ENCODE peak calls at places on chromosome X, in four cellular contexts. One of them, this sample, is unnamed.

GRCh38 chrX:39691724-39692123 is 406.0 kb downstream of the BCOR start:
- DNase-seq in colonic mucosa: no peak
- DNase-seq in A549: no peak
- DNase-seq in amygdala: no peak
- DNase-seq in this sample: no peak

GRCh38 chrX:122565952-122566351 is 618.1 kb upstream of the GRIA3 start:
- DNase-seq in colonic mucosa: no peak
- DNase-seq in A549: peak
- DNase-seq in amygdala: no peak
- DNase-seq in this sample: no peak

GRCh38 chrX:5113128-5113527 is 1115.5 kb downstream of the NLGN4X start:
- DNase-seq in colonic mucosa: no peak
- DNase-seq in A549: peak
- DNase-seq in amygdala: no peak
- DNase-seq in this sample: no peak

GRCh38 chrX:47187106-47187677 is 6.4 kb upstream of the UBA1 start:
- DNase-seq in colonic mucosa: no peak
- DNase-seq in A549: no peak
- DNase-seq in amygdala: no peak
- DNase-seq in this sample: no peak

GRCh38 chrX:53356186-53356585 is 66.3 kb downstream of the SMC1A start:
- DNase-seq in colonic mucosa: no peak
- DNase-seq in A549: peak
- DNase-seq in amygdala: no peak
- DNase-seq in this sample: no peak

GRCh38 chrX:107672955-107673378 is 44.7 kb downstream of the PRPS1 start:
- DNase-seq in colonic mucosa: peak
- DNase-seq in A549: peak
- DNase-seq in amygdala: no peak
- DNase-seq in this sample: peak

GRCh38 chrX:68415289-68415688 is 18.0 kb downstream of the OPHN1 start:
- DNase-seq in colonic mucosa: no peak
- DNase-seq in A549: no peak
- DNase-seq in amygdala: no peak
- DNase-seq in this sample: no peak

GRCh38 chrX:71253253-71254091 is 468 bp downstream of the ZMYM3 start:
- DNase-seq in colonic mucosa: peak
- DNase-seq in A549: peak
- DNase-seq in amygdala: peak
- DNase-seq in this sample: no peak

GRCh38 chrX:9204560-9204959 is 170.6 kb upstream of the FAM9B start:
- DNase-seq in colonic mucosa: no peak
- DNase-seq in A549: peak
- DNase-seq in amygdala: no peak
- DNase-seq in this sample: no peak

This sample was measured in substantia nigra.